ENCODE peak calls at places on chromosomes 2 and 18, in ten cellular contexts. One of them, this sample, is unnamed.

GRCh38 chr2:178397002-178397605 is 53.9 kb downstream of the PRKRA start:
- DNase-seq in B cell: peak
- DNase-seq in astrocyte: peak
- DNase-seq in brain microvascular endothelial cell: peak
- DNase-seq in OCI-LY7: peak
- DNase-seq in neural progenitor cell: peak
- DNase-seq in esophagus squamous epithelium: no peak
- DNase-seq in HepG2: peak
- DNase-seq in heart left ventricle: no peak
- DNase-seq in body of pancreas: no peak
- DNase-seq in this sample: peak

GRCh38 chr18:11570770-11571169 is 38.6 kb upstream of the SLC35G4 start:
- DNase-seq in neural progenitor cell: no peak
- DNase-seq in astrocyte: no peak
- DNase-seq in body of pancreas: no peak
- DNase-seq in brain microvascular endothelial cell: peak
- DNase-seq in esophagus squamous epithelium: no peak
- DNase-seq in B cell: no peak
- DNase-seq in HepG2: no peak
- DNase-seq in heart left ventricle: no peak
- DNase-seq in OCI-LY7: peak
- DNase-seq in this sample: peak

GRCh38 chr2:119248311-119248710 is 24.7 kb downstream of the STEAP3 start:
- DNase-seq in brain microvascular endothelial cell: peak
- DNase-seq in B cell: no peak
- DNase-seq in astrocyte: peak
- DNase-seq in OCI-LY7: no peak
- DNase-seq in esophagus squamous epithelium: no peak
- DNase-seq in heart left ventricle: no peak
- DNase-seq in body of pancreas: no peak
- DNase-seq in neural progenitor cell: no peak
- DNase-seq in HepG2: no peak
- DNase-seq in this sample: peak

GRCh38 chr2:38528008-38528442 is 74.7 kb downstream of the HNRNPLL start:
- DNase-seq in B cell: peak
- DNase-seq in heart left ventricle: peak
- DNase-seq in astrocyte: peak
- DNase-seq in brain microvascular endothelial cell: peak
- DNase-seq in OCI-LY7: peak
- DNase-seq in body of pancreas: no peak
- DNase-seq in neural progenitor cell: peak
- DNase-seq in esophagus squamous epithelium: no peak
- DNase-seq in HepG2: peak
- DNase-seq in this sample: peak

GRCh38 chr2:108034843-108035242 is 48.5 kb downstream of the SLC5A7 start:
- DNase-seq in body of pancreas: no peak
- DNase-seq in brain microvascular endothelial cell: no peak
- DNase-seq in B cell: no peak
- DNase-seq in astrocyte: no peak
- DNase-seq in HepG2: no peak
- DNase-seq in heart left ventricle: no peak
- DNase-seq in esophagus squamous epithelium: no peak
- DNase-seq in neural progenitor cell: no peak
- DNase-seq in OCI-LY7: no peak
- DNase-seq in this sample: no peak

GRCh38 chr2:2586961-2587360 is 255.9 kb upstream of the MYT1L start:
- DNase-seq in neural progenitor cell: no peak
- DNase-seq in astrocyte: no peak
- DNase-seq in B cell: no peak
- DNase-seq in heart left ventricle: no peak
- DNase-seq in body of pancreas: no peak
- DNase-seq in brain microvascular endothelial cell: no peak
- DNase-seq in OCI-LY7: no peak
- DNase-seq in HepG2: no peak
- DNase-seq in esophagus squamous epithelium: no peak
- DNase-seq in this sample: no peak

GRCh38 chr2:177603734-177604133 is 211.2 kb downstream of the AGPS start:
- DNase-seq in B cell: no peak
- DNase-seq in astrocyte: no peak
- DNase-seq in HepG2: no peak
- DNase-seq in brain microvascular endothelial cell: no peak
- DNase-seq in body of pancreas: no peak
- DNase-seq in OCI-LY7: no peak
- DNase-seq in heart left ventricle: no peak
- DNase-seq in neural progenitor cell: no peak
- DNase-seq in esophagus squamous epithelium: no peak
- DNase-seq in this sample: no peak

GRCh38 chr2:216535454-216535995 is 36.9 kb downstream of the RPL37A start:
- DNase-seq in heart left ventricle: peak
- DNase-seq in B cell: no peak
- DNase-seq in brain microvascular endothelial cell: peak
- DNase-seq in esophagus squamous epithelium: no peak
- DNase-seq in neural progenitor cell: no peak
- DNase-seq in body of pancreas: peak
- DNase-seq in astrocyte: peak
- DNase-seq in OCI-LY7: no peak
- DNase-seq in HepG2: peak
- DNase-seq in this sample: peak

GRCh38 chr2:10733584-10733958 is 12.1 kb downstream of the ATP6V1C2 start:
- DNase-seq in neural progenitor cell: no peak
- DNase-seq in B cell: no peak
- DNase-seq in HepG2: no peak
- DNase-seq in body of pancreas: no peak
- DNase-seq in brain microvascular endothelial cell: no peak
- DNase-seq in esophagus squamous epithelium: no peak
- DNase-seq in heart left ventricle: no peak
- DNase-seq in OCI-LY7: no peak
- DNase-seq in astrocyte: no peak
- DNase-seq in this sample: no peak

GRCh38 chr2:145380436-145381017 is 860.6 kb upstream of the ZEB2 start:
- DNase-seq in heart left ventricle: no peak
- DNase-seq in B cell: no peak
- DNase-seq in OCI-LY7: no peak
- DNase-seq in astrocyte: peak
- DNase-seq in esophagus squamous epithelium: no peak
- DNase-seq in HepG2: no peak
- DNase-seq in body of pancreas: no peak
- DNase-seq in brain microvascular endothelial cell: peak
- DNase-seq in neural progenitor cell: no peak
- DNase-seq in this sample: no peak

GRCh38 chr2:219551863-219552381 is 8.1 kb downstream of the TMEM198 start:
- DNase-seq in astrocyte: no peak
- DNase-seq in heart left ventricle: no peak
- DNase-seq in OCI-LY7: no peak
- DNase-seq in esophagus squamous epithelium: no peak
- DNase-seq in body of pancreas: no peak
- DNase-seq in B cell: no peak
- DNase-seq in HepG2: no peak
- DNase-seq in neural progenitor cell: no peak
- DNase-seq in brain microvascular endothelial cell: no peak
- DNase-seq in this sample: peak
- TF ChIP-seq CTCF in astrocyte: no peak
- TF ChIP-seq CTCF in heart left ventricle: no peak
- TF ChIP-seq CTCF in OCI-LY7: peak
- TF ChIP-seq CTCF in esophagus squamous epithelium: no peak
- TF ChIP-seq CTCF in body of pancreas: no peak
- TF ChIP-seq CTCF in B cell: no peak
- TF ChIP-seq CTCF in HepG2: peak
- TF ChIP-seq CTCF in neural progenitor cell: no peak
- TF ChIP-seq CTCF in brain microvascular endothelial cell: no peak
- TF ChIP-seq CTCF in this sample: no peak

GRCh38 chr18:29439398-29439797 is 1262.5 kb upstream of the CDH2 start:
- DNase-seq in OCI-LY7: no peak
- DNase-seq in heart left ventricle: no peak
- DNase-seq in B cell: no peak
- DNase-seq in body of pancreas: no peak
- DNase-seq in astrocyte: no peak
- DNase-seq in brain microvascular endothelial cell: no peak
- DNase-seq in neural progenitor cell: peak
- DNase-seq in esophagus squamous epithelium: no peak
- DNase-seq in HepG2: no peak
- DNase-seq in this sample: no peak
- TF ChIP-seq CTCF in OCI-LY7: no peak
- TF ChIP-seq CTCF in heart left ventricle: no peak
- TF ChIP-seq CTCF in B cell: no peak
- TF ChIP-seq CTCF in body of pancreas: no peak
- TF ChIP-seq CTCF in astrocyte: peak
- TF ChIP-seq CTCF in brain microvascular endothelial cell: peak
- TF ChIP-seq CTCF in neural progenitor cell: peak
- TF ChIP-seq CTCF in esophagus squamous epithelium: no peak
- TF ChIP-seq CTCF in HepG2: no peak
- TF ChIP-seq CTCF in this sample: no peak

DNA sequence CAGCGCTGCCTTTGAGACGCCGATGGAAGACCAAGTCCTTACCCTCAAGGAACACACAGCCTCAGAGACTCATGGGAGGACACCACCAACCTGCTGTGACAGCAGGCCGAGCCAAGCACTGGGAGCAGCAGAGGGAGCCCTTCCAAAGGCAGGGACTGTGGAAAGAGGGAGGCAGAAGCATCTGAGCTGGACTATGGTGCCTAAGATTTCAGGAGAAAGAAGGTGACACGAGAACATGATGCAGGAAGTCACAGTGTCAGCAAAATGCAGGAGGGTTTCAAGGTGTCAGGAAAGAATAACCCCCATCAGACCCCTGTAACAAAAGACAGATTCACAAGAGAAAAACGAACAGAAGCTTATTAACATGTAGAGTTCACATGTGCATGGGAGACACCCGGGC is 24.2 kb upstream of the COX7A2L start:
- DNase-seq in astrocyte: no peak
- DNase-seq in brain microvascular endothelial cell: no peak
- DNase-seq in heart left ventricle: no peak
- DNase-seq in B cell: no peak
- DNase-seq in OCI-LY7: no peak
- DNase-seq in esophagus squamous epithelium: no peak
- DNase-seq in body of pancreas: no peak
- DNase-seq in HepG2: peak
- DNase-seq in neural progenitor cell: peak
- DNase-seq in this sample: no peak
- TF ChIP-seq CTCF in astrocyte: peak
- TF ChIP-seq CTCF in brain microvascular endothelial cell: peak
- TF ChIP-seq CTCF in heart left ventricle: peak
- TF ChIP-seq CTCF in B cell: no peak
- TF ChIP-seq CTCF in OCI-LY7: peak
- TF ChIP-seq CTCF in esophagus squamous epithelium: no peak
- TF ChIP-seq CTCF in body of pancreas: no peak
- TF ChIP-seq CTCF in HepG2: peak
- TF ChIP-seq CTCF in neural progenitor cell: peak
- TF ChIP-seq CTCF in this sample: no peak

DNA sequence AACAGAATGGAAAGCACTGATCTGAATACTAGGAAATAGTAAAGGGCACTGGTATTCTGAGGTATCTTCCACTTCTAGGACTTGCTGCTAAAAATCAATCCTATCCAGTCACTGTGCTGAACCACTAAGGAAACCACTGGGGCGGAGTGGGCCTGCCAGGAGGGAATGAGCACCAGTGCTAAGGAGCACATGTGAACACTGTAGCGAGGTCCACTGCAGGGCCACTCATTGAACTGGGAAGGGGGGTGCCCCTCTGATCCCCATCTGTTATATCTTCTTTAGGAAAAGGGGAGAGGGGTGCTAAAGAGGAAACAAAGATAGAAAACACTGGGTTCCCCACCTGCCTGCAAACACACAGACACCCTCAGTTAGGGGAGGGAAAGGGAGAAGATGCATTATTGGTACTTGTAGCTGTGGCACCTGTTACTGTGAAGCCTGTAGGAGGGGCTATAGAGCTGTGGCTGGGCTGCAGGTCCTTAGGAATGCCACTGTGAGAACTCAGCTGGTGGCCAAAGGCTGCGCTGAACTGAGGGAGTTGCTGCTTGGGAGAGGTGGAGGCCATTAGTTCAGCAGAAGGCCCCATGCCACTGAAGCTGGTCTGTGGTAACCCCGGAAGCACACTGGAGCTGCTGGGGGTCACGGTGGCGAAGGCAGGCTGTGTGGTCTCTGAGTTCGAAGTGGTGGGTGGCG is 81.8 kb downstream of the INO80D start:
- DNase-seq in HepG2: peak
- DNase-seq in OCI-LY7: peak
- DNase-seq in heart left ventricle: no peak
- DNase-seq in B cell: no peak
- DNase-seq in esophagus squamous epithelium: no peak
- DNase-seq in astrocyte: no peak
- DNase-seq in neural progenitor cell: peak
- DNase-seq in brain microvascular endothelial cell: no peak
- DNase-seq in body of pancreas: no peak
- DNase-seq in this sample: peak
- TF ChIP-seq CTCF in HepG2: peak
- TF ChIP-seq CTCF in OCI-LY7: peak
- TF ChIP-seq CTCF in heart left ventricle: peak
- TF ChIP-seq CTCF in B cell: no peak
- TF ChIP-seq CTCF in esophagus squamous epithelium: peak
- TF ChIP-seq CTCF in astrocyte: peak
- TF ChIP-seq CTCF in neural progenitor cell: peak
- TF ChIP-seq CTCF in brain microvascular endothelial cell: peak
- TF ChIP-seq CTCF in body of pancreas: no peak
- TF ChIP-seq CTCF in this sample: peak

This sample was measured in activated CD8-positive, alpha-beta T cell treated with anti-CD3 and anti-CD28 coated beads for 36 hours.